ENCODE peak calls at places on chromosomes 5 and 9, in five cellular contexts. X is NCI-H510A treated with DMSO at 0.1 percent for 48 hours, K is SW480, J is HTR-8/SVneo, R is IMR-90. V is an unnamed sample.
A peak's percentile ranks its signal among the peaks of the same experiment; 100 is the strongest.

GRCh38 chr5:136094189-136094912 is 38.3 kb upstream of the SMAD5 start:
- DNase-seq in X (no peak), K (peak; percentile 73), J (no peak), R (no peak), V (peak; percentile 61)

GRCh38 chr5:171628344-171628743 is 157.3 kb upstream of the SMIM23 start:
- DNase-seq in X (no peak), K (no peak), J (no peak), R (no peak), V (no peak)

GRCh38 chr9:70069734-70070133 is 26.1 kb downstream of the MAMDC2 start:
- DNase-seq in X (no peak), K (no peak), J (no peak), R (no peak), V (no peak)

GRCh38 chr9:75539558-75539957 is 350.9 kb upstream of the PCSK5 start:
- DNase-seq in X (no peak), K (no peak), J (no peak), R (no peak), V (no peak)

GRCh38 chr5:59067976-59068651 is 485.2 kb downstream of the RAB3C start:
- DNase-seq in X (no peak), K (no peak), J (no peak), R (peak; percentile 33), V (no peak)

GRCh38 chr9:136470356-136470755 is 12.5 kb downstream of the SEC16A start:
- DNase-seq in X (no peak), K (no peak), J (no peak), R (no peak), V (no peak)

GRCh38 chr9:3511537-3511936 is 14.3 kb downstream of the RFX3 start:
- DNase-seq in X (no peak), K (no peak), J (no peak), R (no peak), V (no peak)

GRCh38 chr5:32531885-32532520 is 53.4 kb upstream of the SUB1 start:
- DNase-seq in X (no peak), K (peak; percentile 78), J (peak; percentile 57), R (peak; percentile 74), V (peak; percentile 71)

GRCh38 chr9:3740690-3741419 is 215.1 kb upstream of the RFX3 start:
- DNase-seq in X (no peak), K (no peak), J (no peak), R (peak; percentile 10), V (no peak)

GRCh38 chr9:135661801-135662560 is 1.1 kb upstream of the LCN9 start:
- DNase-seq in X (no peak), K (no peak), J (no peak), R (no peak), V (no peak)

GRCh38 chr9:2359821-2360220 is 261.8 kb upstream of the VLDLR start:
- DNase-seq in X (no peak), K (no peak), J (no peak), R (no peak), V (no peak)

GRCh38 chr9:112554516-112554915 is 67.9 kb downstream of the KIAA1958 start:
- DNase-seq in X (no peak), K (no peak), J (no peak), R (peak; percentile 78), V (no peak)

GRCh38 chr9:24793711-24794110 is 248.0 kb upstream of the IZUMO3 start:
- DNase-seq in X (no peak), K (no peak), J (no peak), R (no peak), V (no peak)

GRCh38 chr5:109028608-109029299 is 281.1 kb downstream of the FER start:
- DNase-seq in X (no peak), K (no peak), J (no peak), R (peak; percentile 49), V (no peak)

GRCh38 chr5:127572930-127573329 is 55.5 kb downstream of the PRRC1 start:
- DNase-seq in X (no peak), K (peak; percentile 36), J (no peak), R (no peak), V (no peak)

GRCh38 chr5:96703384-96703910 is 41.3 kb downstream of the CAST start:
- DNase-seq in X (no peak), K (no peak), J (peak; percentile 21), R (no peak), V (peak; percentile 58)

GRCh38 chr9:127167560-127168326 is 45.3 kb upstream of the ANGPTL2 start:
- DNase-seq in X (no peak), K (no peak), J (no peak), R (no peak), V (no peak)

GRCh38 chr5:71731015-71731414 is 11.9 kb downstream of the CARTPT start:
- DNase-seq in X (no peak), K (no peak), J (no peak), R (no peak), V (no peak)

GRCh38 chr5:534006-534742 is 9.9 kb upstream of the SLC9A3 start:
- DNase-seq in X (no peak), K (no peak), J (no peak), R (no peak), V (no peak)

GRCh38 chr5:126513703-126514102 is 81.3 kb downstream of the ALDH7A1 start:
- DNase-seq in X (no peak), K (no peak), J (no peak), R (peak; percentile 17), V (no peak)

GRCh38 chr9:6414291-6414690 is 1.3 kb downstream of the UHRF2 start:
- DNase-seq in X (peak; percentile 36), K (peak; percentile 35), J (no peak), R (peak; percentile 50), V (peak; percentile 39)

GRCh38 chr9:110919609-110920008 is 118.7 kb downstream of the LPAR1 start:
- DNase-seq in X (no peak), K (no peak), J (no peak), R (peak; percentile 90), V (peak; percentile 57)

GRCh38 chr5:180631549-180632392 is 17.6 kb downstream of the FLT4 start:
- DNase-seq in X (peak; percentile 70), K (no peak), J (no peak), R (no peak), V (no peak)

GRCh38 chr5:82820958-82821880 is 256.0 kb downstream of the TMEM167A start:
- DNase-seq in X (no peak), K (peak; percentile 69), J (no peak), R (no peak), V (no peak)

GRCh38 chr5:166127766-166128565 is 2163.5 kb upstream of the WWC1 start:
- DNase-seq in X (no peak), K (peak; percentile 77), J (no peak), R (no peak), V (no peak)

GRCh38 chr5:104733063-104733719 is 1170.6 kb upstream of the NUDT12 start:
- DNase-seq in X (no peak), K (no peak), J (no peak), R (no peak), V (no peak)

V was measured in hepatocyte.